ENCODE peak calls at places on chromosome 5, in seven cellular contexts. N is HepG2, Z is GM12892, C is SK-N-SH, M is K562, S is H1, H is GM12878. Q is an unnamed sample.

GRCh38 chr5:136137497-136138220 is 5.0 kb downstream of the SMAD5 start:
- DNase-seq in S (no peak), H (no peak), M (no peak), C (no peak), N (no peak), Z (no peak), Q (no peak)

GRCh38 chr5:147203208-147203607 is 31.6 kb upstream of the STK32A start:
- DNase-seq in N (no peak), C (no peak), Z (no peak), M (no peak), S (no peak), H (no peak), Q (no peak)

GRCh38 chr5:164353155-164353554 is 847.7 kb downstream of the MAT2B start:
- DNase-seq in C (peak), N (no peak), S (no peak), M (no peak), H (no peak), Z (no peak), Q (no peak)

GRCh38 chr5:153824909-153825308 is 213.8 kb downstream of the FAM114A2 start:
- DNase-seq in Z (no peak), H (no peak), S (peak), M (no peak), C (no peak), N (no peak), Q (no peak)

GRCh38 chr5:164934039-164934438 is 1428.6 kb downstream of the MAT2B start:
- DNase-seq in S (no peak), Z (no peak), H (no peak), M (no peak), C (no peak), N (no peak), Q (no peak)

GRCh38 chr5:174464504-174465165 is 259.7 kb upstream of the MSX2 start:
- DNase-seq in M (no peak), Z (no peak), C (no peak), H (no peak), S (no peak), N (no peak), Q (no peak)

GRCh38 chr5:73764586-73764985 is 138.6 kb downstream of the ARHGEF28 start:
- DNase-seq in N (peak), M (no peak), H (no peak), Z (no peak), C (no peak), S (no peak), Q (no peak)

GRCh38 chr5:58458851-58459275 is 1.0 kb downstream of the PLK2 start:
- DNase-seq in M (no peak), H (no peak), C (peak), S (no peak), Z (no peak), N (peak), Q (no peak)

GRCh38 chr5:154972476-154973080 is 31.7 kb downstream of the MRPL22 start:
- DNase-seq in M (peak), H (no peak), C (peak), S (peak), Z (no peak), N (peak), Q (no peak)

GRCh38 chr5:68374770-68375518 is 159.4 kb downstream of the PIK3R1 start:
- DNase-seq in S (no peak), C (no peak), Z (no peak), H (no peak), N (no peak), M (no peak), Q (no peak)

GRCh38 chr5:98772415-98773213 is 849 bp upstream of the RGMB start:
- DNase-seq in H (no peak), C (peak), N (peak), S (no peak), Z (peak), M (no peak), Q (peak)

GRCh38 chr5:145471831-145472616 is 363.1 kb downstream of the PRELID2 start:
- DNase-seq in H (no peak), C (no peak), M (no peak), Z (no peak), N (no peak), S (no peak), Q (no peak)

GRCh38 chr5:180704362-180704761 is 35.5 kb downstream of the OR2Y1 start:
- DNase-seq in H (no peak), M (peak), S (no peak), C (no peak), Z (no peak), N (peak), Q (no peak)

GRCh38 chr5:31887556-31887955 is 248.6 kb downstream of the PDZD2 start:
- DNase-seq in Z (no peak), C (no peak), H (no peak), M (no peak), S (no peak), N (no peak), Q (no peak)

GRCh38 chr5:154086123-154086522 is 47.4 kb downstream of the MFAP3 start:
- DNase-seq in N (no peak), Z (no peak), C (no peak), H (no peak), S (no peak), M (no peak), Q (no peak)

GRCh38 chr5:175715627-175716522 is 58.0 kb downstream of the HRH2 start:
- DNase-seq in H (no peak), N (no peak), M (no peak), Z (no peak), C (no peak), S (no peak), Q (no peak)

GRCh38 chr5:177131711-177132503 is 1.7 kb upstream of the NSD1 start:
- DNase-seq in H (no peak), M (no peak), S (peak), Z (no peak), N (no peak), C (no peak), Q (no peak)

GRCh38 chr5:173498286-173498685 is 118.2 kb downstream of the BOD1 start:
- DNase-seq in N (no peak), H (no peak), Z (no peak), S (peak), M (no peak), C (no peak), Q (no peak)

GRCh38 chr5:126808619-126809018 is 31.7 kb downstream of the LMNB1 start:
- DNase-seq in C (peak), H (no peak), M (peak), Z (no peak), S (no peak), N (peak), Q (no peak)

GRCh38 chr5:39198080-39198479 is 21.3 kb downstream of the FYB1 start:
- DNase-seq in C (no peak), H (no peak), N (peak), Z (no peak), M (no peak), S (no peak), Q (no peak)

GRCh38 chr5:138466900-138467710 is 1.8 kb downstream of the EGR1 start:
- DNase-seq in H (no peak), M (no peak), S (no peak), N (no peak), C (peak), Z (no peak), Q (no peak)

GRCh38 chr5:180352116-180352975 is 790 bp downstream of the GFPT2 start:
- DNase-seq in H (no peak), N (no peak), C (peak), S (peak), M (no peak), Z (no peak), Q (no peak)

GRCh38 chr5:169609716-169610115 is 26.1 kb downstream of the SPDL1 start:
- DNase-seq in N (no peak), M (no peak), H (no peak), C (no peak), S (no peak), Z (no peak), Q (no peak)

GRCh38 chr5:179825655-179826182 is 5.0 kb downstream of the SQSTM1 start:
- DNase-seq in C (peak), N (peak), Z (no peak), M (peak), H (no peak), S (no peak), Q (no peak)

GRCh38 chr5:172548981-172549707 is 91.9 kb upstream of the NEURL1B start:
- DNase-seq in N (no peak), S (no peak), C (no peak), Z (no peak), M (no peak), H (no peak), Q (no peak)

GRCh38 chr5:173888473-173889135 is 455 bp downstream of the CPEB4 start:
- DNase-seq in C (peak), H (no peak), M (peak), S (no peak), Z (no peak), N (no peak), Q (no peak)

GRCh38 chr5:176381423-176381822 is 7.0 kb downstream of the NOP16 start:
- DNase-seq in Z (no peak), H (no peak), M (no peak), C (no peak), N (no peak), S (no peak), Q (no peak)

GRCh38 chr5:149681922-149682321 is 48.2 kb upstream of the PPARGC1B start:
- DNase-seq in Z (no peak), N (no peak), C (no peak), S (no peak), M (no peak), H (no peak), Q (no peak)

GRCh38 chr5:74412064-74412463 is 228.5 kb downstream of the ENC1 start:
- DNase-seq in M (no peak), N (no peak), H (no peak), Z (no peak), C (no peak), S (no peak), Q (no peak)

GRCh38 chr5:179411161-179411841 is 66.0 kb upstream of the ADAMTS2 start:
- DNase-seq in C (no peak), S (peak), H (no peak), M (no peak), Z (no peak), N (no peak), Q (no peak)

GRCh38 chr5:74992791-74993190 is 59.6 kb downstream of the GCNT4 start:
- DNase-seq in S (no peak), N (no peak), C (no peak), Z (no peak), H (no peak), M (no peak), Q (no peak)

GRCh38 chr5:92017786-92018185 is 634.7 kb upstream of the ARRDC3 start:
- DNase-seq in Z (no peak), N (no peak), H (no peak), S (no peak), M (no peak), C (no peak), Q (no peak)

GRCh38 chr5:157563373-157564148 is 12.0 kb downstream of the ADAM19 start:
- DNase-seq in C (peak), Z (no peak), N (no peak), H (no peak), S (no peak), M (no peak), Q (no peak)

GRCh38 chr5:90135979-90136378 is 273.6 kb downstream of the CETN3 start:
- DNase-seq in S (peak), C (no peak), H (no peak), M (peak), Z (no peak), N (peak), Q (no peak)

GRCh38 chr5:74232281-74232680 is 408.2 kb downstream of the ENC1 start:
- DNase-seq in M (no peak), N (no peak), C (no peak), Z (no peak), H (no peak), S (no peak), Q (no peak)

GRCh38 chr5:180470966-180471582 is 23.1 kb upstream of the CNOT6 start:
- DNase-seq in S (peak), Z (peak), M (peak), H (no peak), C (peak), N (peak), Q (peak)

GRCh38 chr5:164555809-164556208 is 1050.4 kb downstream of the MAT2B start:
- DNase-seq in H (no peak), S (no peak), N (no peak), C (no peak), M (no peak), Z (no peak), Q (no peak)

GRCh38 chr5:62486672-62487071 is 74.1 kb downstream of the IPO11 start:
- DNase-seq in H (no peak), N (no peak), C (peak), S (no peak), M (no peak), Z (no peak), Q (no peak)

GRCh38 chr5:153122416-153122815 is 368.1 kb upstream of the GRIA1 start:
- DNase-seq in S (no peak), Z (no peak), N (no peak), M (no peak), H (no peak), C (no peak), Q (no peak)

GRCh38 chr5:115531787-115532367 is 12.7 kb downstream of the FEM1C start:
- DNase-seq in S (no peak), H (no peak), M (no peak), Z (no peak), C (no peak), N (no peak), Q (no peak)

GRCh38 chr5:115531380-115531779 is 13.2 kb downstream of the FEM1C start:
- DNase-seq in C (no peak), M (no peak), N (no peak), Z (no peak), S (no peak), H (no peak), Q (no peak)

GRCh38 chr5:115535479-115536035 is 9.0 kb downstream of the FEM1C start:
- DNase-seq in S (no peak), N (no peak), H (no peak), M (no peak), C (no peak), Z (no peak), Q (no peak)

GRCh38 chr5:115530426-115530825 is 14.1 kb downstream of the FEM1C start:
- DNase-seq in H (no peak), C (no peak), Z (no peak), M (no peak), S (no peak), N (no peak), Q (no peak)

GRCh38 chr5:115532517-115532916 is 12.1 kb downstream of the FEM1C start:
- DNase-seq in N (no peak), H (no peak), Z (no peak), C (no peak), S (no peak), M (no peak), Q (no peak)
- TF ChIP-seq TAF1 in N (no peak), H (no peak), Z (no peak), C (no peak), S (no peak), M (no peak), Q (no peak)

GRCh38 chr5:142472306-142472951 is 147.6 kb upstream of the SPRY4 start:
- DNase-seq in S (no peak), N (peak), C (no peak), H (no peak), Z (no peak), M (peak), Q (no peak)
- TF ChIP-seq TAF1 in S (no peak), N (no peak), C (no peak), H (no peak), Z (no peak), M (no peak), Q (no peak)

DNA sequence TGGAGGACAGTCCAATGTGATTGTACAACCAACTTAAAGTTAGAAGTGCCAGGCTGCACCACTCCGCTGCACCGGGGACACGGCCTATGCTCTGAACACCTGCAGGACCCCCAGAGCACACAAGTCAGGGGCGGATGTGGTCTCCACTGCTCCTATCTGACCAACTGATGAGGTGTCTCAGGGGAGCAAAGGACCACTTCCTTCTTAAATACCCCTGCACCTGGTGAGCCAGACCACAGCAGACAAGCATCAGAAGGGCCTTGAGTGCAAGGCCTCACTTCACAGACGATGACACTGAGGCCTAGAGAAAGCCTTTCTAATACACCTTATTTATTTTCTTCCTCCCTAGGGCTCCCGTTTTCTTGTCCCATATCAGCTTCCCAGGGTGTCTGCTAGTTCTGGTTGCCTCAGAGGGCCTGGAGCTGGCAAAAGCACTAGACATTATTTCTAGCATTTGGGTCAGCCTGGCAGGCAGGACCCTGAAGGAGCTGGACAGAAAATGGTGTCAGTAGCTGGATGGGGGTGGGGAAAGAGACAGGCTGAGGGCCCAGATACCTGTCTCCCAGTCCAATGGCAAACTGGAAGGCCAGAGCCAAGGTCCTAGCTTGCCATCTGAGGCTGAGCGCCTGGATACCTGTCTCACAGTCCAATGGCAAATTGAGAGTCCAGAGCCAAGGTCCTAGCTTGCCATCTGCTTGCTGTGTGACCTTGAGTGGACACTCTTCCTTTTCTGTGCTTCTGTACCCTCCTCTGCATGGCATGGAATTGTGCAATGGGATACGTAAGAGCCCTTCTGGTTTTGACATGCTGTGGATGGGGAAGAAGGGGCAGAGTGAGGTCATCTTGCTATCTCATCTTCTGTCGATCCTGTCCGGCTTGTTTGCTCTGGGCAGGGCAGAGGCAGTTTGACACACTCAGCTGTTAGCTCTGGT is 9.0 kb downstream of the CCDC69 start:
- DNase-seq in N (peak), C (no peak), S (no peak), M (no peak), Z (peak), H (peak), Q (peak)
- TF ChIP-seq TAF1 in N (no peak), C (no peak), S (no peak), M (no peak), Z (peak), H (no peak), Q (peak)

GRCh38 chr5:111063709-111064322 is 7.7 kb upstream of the TSLP start:
- DNase-seq in M (no peak), S (no peak), N (peak), Z (no peak), C (peak), H (no peak), Q (no peak)

GRCh38 chr5:111070272-111071134 is 1.0 kb upstream of the TSLP start:
- DNase-seq in Z (no peak), N (no peak), S (peak), M (no peak), H (no peak), C (no peak), Q (no peak)

GRCh38 chr5:111069839-111070238 is 1.7 kb upstream of the TSLP start:
- DNase-seq in S (no peak), N (no peak), Z (no peak), C (no peak), M (no peak), H (no peak), Q (no peak)

GRCh38 chr5:111068208-111068607 is 3.3 kb upstream of the TSLP start:
- DNase-seq in M (no peak), Z (no peak), S (no peak), N (no peak), H (no peak), C (no peak), Q (no peak)

GRCh38 chr5:111066261-111066938 is 5.1 kb upstream of the TSLP start:
- DNase-seq in Z (no peak), N (no peak), S (no peak), M (no peak), H (no peak), C (no peak), Q (no peak)
- TF ChIP-seq TAF1 in Z (no peak), N (no peak), S (no peak), M (no peak), H (no peak), C (no peak), Q (no peak)